ENCODE peak calls at places on chromosome 22, in four cellular contexts. N is Peyer's patch, K is Karpas-422, J is left ventricle myocardium inferior. F is an unnamed sample. For H3K4me1, the result is how much of the 10 kb centered on the place peaks cover.

GRCh38 chr22:41234815-41235687 is 5.7 kb downstream of the CHADL start:
- DNase-seq in N (no peak), K (no peak), J (no peak), F (no peak)

GRCh38 chr22:21633481-21633880 is 921 bp downstream of the CCDC116 start:
- DNase-seq in N (no peak), K (no peak), J (no peak), F (no peak)

GRCh38 chr22:30871391-30872281 is 96.9 kb downstream of the MORC2 start:
- DNase-seq in N (peak), K (no peak), J (no peak), F (no peak)

GRCh38 chr22:20402960-20403778 is 9.2 kb downstream of the ZNF74 start:
- DNase-seq in N (no peak), K (no peak), J (no peak), F (no peak)

GRCh38 chr22:41524809-41525449 is 19.3 kb downstream of the POLR3H start:
- DNase-seq in N (peak), K (peak), J (no peak), F (no peak)

GRCh38 chr22:20430101-20430640 is 7.5 kb downstream of the SCARF2 start:
- DNase-seq in N (peak), K (no peak), J (no peak), F (no peak)

GRCh38 chr22:48594016-48594756 is 1233.5 kb downstream of the BRD1 start:
- DNase-seq in N (no peak), K (peak), J (no peak), F (no peak)

GRCh38 chr22:48578138-48579034 is 1249.3 kb downstream of the BRD1 start:
- DNase-seq in N (no peak), K (no peak), J (no peak), F (no peak)

GRCh38 chr22:39146256-39147101 is 6.0 kb downstream of the CBX7 start:
- DNase-seq in N (peak), K (no peak), J (no peak), F (no peak)

GRCh38 chr22:47695176-47695575 is 932.7 kb downstream of the TBC1D22A start:
- DNase-seq in N (no peak), K (no peak), J (no peak), F (no peak)

DNA sequence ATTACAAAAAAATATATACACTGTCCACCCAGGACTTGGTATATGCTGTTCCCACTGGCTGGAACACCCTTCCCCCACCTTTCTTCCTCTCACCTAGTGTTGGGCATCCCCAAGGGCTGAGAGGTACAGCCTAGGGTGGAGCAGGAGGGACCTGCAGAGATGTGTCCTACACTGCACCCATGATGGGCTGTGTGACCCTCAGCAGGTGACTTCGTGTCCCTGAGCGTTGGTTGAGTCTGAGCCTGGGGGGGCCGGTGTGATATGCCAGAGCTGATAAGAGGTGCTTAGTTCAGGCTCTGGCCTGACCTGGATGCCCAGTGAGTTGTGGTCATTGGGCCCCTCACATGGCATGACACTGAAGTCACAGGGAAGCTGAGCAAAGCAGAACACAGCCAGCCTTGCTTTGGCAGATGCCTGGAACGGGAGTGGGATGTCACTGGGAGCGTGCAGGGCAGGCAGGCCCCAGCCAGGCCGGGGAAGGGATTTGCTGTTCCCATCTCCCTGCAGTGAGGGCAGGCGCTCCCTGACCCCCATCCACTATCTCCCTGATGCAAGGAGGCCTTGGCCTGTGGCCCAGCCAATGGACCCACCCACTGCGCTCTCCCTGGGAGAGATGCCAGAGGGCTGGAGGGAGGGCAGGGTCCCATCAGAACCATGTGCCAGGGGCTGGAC is 139.1 kb downstream of the MN1 start:
- DNase-seq in N (no peak), K (no peak), J (peak), F (peak)
- H3K4me1 ChIP-seq in N (under half), K (under half), J (under half), F (under half)

DNA sequence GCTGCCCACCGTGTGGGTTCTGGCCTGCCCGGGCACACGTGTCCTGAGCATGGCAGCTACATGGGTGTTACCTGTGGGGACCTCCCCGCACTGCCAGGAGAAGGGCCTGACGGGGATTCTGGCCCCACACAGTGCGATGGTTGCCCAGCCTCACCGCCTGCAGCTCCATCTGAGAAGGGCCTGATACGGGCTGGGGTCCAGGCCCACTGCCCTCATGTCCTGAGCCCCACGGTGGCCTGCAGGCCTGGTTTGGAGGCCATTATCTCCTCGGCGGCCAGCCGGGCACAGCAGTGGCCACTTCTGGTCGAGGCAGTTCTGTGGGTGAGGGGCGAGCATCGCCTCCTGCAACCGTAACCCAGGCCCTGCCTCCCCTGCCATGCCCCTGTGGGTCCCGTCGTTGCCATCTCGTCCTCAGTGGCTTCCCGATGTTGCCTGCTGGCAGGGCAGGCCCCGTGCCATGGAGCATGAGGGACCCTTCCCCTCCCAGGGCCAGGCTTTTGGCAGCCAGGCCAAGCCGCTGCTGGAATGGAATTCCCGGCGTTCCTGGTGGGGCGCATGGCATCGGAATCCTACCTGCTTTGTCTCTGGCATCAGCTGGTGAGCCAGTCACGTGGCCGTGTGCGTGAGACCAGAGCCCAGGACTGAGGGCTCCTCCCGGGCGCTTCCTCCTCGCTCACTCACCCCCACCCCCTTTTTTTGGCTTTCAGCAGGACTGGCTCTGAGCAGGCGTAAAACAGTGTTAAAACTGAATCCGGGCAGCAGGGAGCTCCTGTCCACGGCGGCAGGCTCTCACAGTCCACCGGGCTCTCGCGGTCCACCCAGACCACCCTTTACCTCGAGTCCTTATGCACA is 71.9 kb upstream of the PPARA start:
- DNase-seq in N (peak), K (no peak), J (peak), F (peak)
- H3K4me1 ChIP-seq in N (half or more), K (under half), J (half or more), F (under half)

DNA sequence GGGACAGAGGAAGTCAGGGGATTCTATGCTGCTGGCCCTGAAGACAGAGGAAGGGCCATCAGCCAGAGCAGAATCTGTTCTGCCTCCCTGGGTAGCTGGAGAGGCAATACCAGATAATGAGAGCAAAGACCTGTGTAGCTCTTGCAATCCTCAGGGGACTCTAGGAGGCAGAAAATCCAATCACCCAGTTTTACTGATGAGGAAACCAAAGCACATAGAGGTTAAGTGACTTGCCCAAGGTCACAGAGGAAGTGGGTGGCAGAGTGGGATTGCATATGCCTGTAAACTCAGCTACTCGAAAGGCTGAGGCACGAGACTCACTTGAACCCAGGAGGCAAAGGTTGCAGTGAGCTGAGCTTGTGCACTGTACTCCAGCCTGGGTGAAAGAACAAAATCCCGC is 55.1 kb downstream of the CELSR1 start:
- DNase-seq in N (no peak), K (no peak), J (no peak), F (no peak)
- H3K4me1 ChIP-seq in N (under half), K (under half), J (under half), F (under half)

GRCh38 chr22:49934144-49934890 is 15.9 kb downstream of the CRELD2 start:
- DNase-seq in N (peak), K (no peak), J (peak), F (peak)
- H3K4me1 ChIP-seq in N (half or more), K (under half), J (half or more), F (under half)

GRCh38 chr22:49954991-49955580 is 5.5 kb upstream of the PIM3 start:
- DNase-seq in N (no peak), K (no peak), J (peak), F (no peak)
- H3K4me1 ChIP-seq in N (under half), K (under half), J (half or more), F (under half)

F was measured in uterus.